ENCODE peak calls at places on chromosomes 1 and 21, in four cellular contexts. P, S, A and R are unnamed samples. For H3K27me3, the result is how much of the 10 kb centered on the place peaks cover.

GRCh38 chr1:92476071-92476607 is 10.6 kb downstream of the GFI1 start:
- DNase-seq in S (no peak), A (no peak), P (no peak), R (no peak)

GRCh38 chr1:241964550-241965241 is 7.1 kb downstream of the BECN2 start:
- DNase-seq in A (no peak), S (no peak), P (peak), R (no peak)

GRCh38 chr1:3459940-3460652 is 5.6 kb downstream of the ARHGEF16 start:
- DNase-seq in S (peak), A (no peak), P (peak), R (peak)

GRCh38 chr1:47592296-47592975 is 154.6 kb downstream of the FOXD2 start:
- DNase-seq in P (no peak), A (no peak), S (no peak), R (no peak)

GRCh38 chr1:60894121-60894520 is 188.2 kb upstream of the NFIA start:
- DNase-seq in P (no peak), A (no peak), S (no peak), R (no peak)

GRCh38 chr21:43882952-43883492 is 18.0 kb downstream of the AGPAT3 start:
- DNase-seq in P (no peak), S (no peak), A (no peak), R (peak)

GRCh38 chr1:45518910-45519309 is 2.8 kb downstream of the PRDX1 start:
- DNase-seq in S (no peak), P (no peak), A (no peak), R (no peak)

GRCh38 chr1:29416267-29416666 is 179.9 kb downstream of the PTPRU start:
- DNase-seq in S (no peak), P (no peak), A (no peak), R (no peak)

GRCh38 chr1:35506960-35507901 is 50.0 kb downstream of the KIAA0319L start:
- DNase-seq in P (no peak), S (no peak), A (no peak), R (no peak)

GRCh38 chr1:24069817-24070216 is 42.1 kb downstream of the MYOM3 start:
- DNase-seq in A (no peak), S (peak), P (no peak), R (no peak)

GRCh38 chr1:157042852-157043251 is 2.7 kb downstream of the ARHGEF11 start:
- DNase-seq in P (no peak), A (no peak), S (no peak), R (no peak)

GRCh38 chr1:20194770-20195463 is 8.6 kb upstream of the PLA2G2C start:
- DNase-seq in S (peak), A (peak), P (peak), R (peak)

GRCh38 chr1:50423670-50424000 is 392 bp upstream of the DMRTA2 start:
- DNase-seq in S (peak), A (no peak), P (no peak), R (no peak)
- H3K27me3 ChIP-seq in S (half or more), A (half or more), P (half or more), R (under half)

GRCh38 chr1:51344602-51345299 is 14.4 kb upstream of the TTC39A start:
- DNase-seq in S (peak), A (no peak), P (peak), R (no peak)
- H3K27me3 ChIP-seq in S (under half), A (under half), P (under half), R (under half)

DNA sequence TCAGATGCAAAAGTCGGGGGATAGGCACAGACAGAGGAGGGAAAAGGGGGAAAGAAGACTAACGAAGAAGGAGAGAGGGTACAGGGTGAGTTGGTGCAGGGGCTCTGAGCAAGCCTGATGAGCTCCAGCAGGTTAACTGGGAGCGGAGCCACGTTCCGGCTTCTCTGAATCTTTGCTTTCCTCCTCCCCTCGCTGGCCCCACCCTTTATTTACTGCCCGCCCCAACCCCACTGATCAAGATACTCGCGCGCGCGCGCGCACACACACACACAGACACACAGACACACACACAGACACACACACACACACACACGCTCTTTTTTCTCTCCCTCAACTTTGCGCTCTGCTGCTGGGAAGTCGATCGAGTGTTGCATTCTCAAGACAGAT is at the start of gene GRIK1:
- DNase-seq in P (no peak), S (peak), A (no peak), R (no peak)
- H3K27me3 ChIP-seq in P (half or more), S (half or more), A (under half), R (under half)

GRCh38 chr1:178500936-178501554 is 4.3 kb upstream of the CLEC20A start:
- DNase-seq in S (no peak), P (no peak), A (no peak), R (no peak)
- H3K27me3 ChIP-seq in S (under half), P (under half), A (under half), R (under half)

DNA sequence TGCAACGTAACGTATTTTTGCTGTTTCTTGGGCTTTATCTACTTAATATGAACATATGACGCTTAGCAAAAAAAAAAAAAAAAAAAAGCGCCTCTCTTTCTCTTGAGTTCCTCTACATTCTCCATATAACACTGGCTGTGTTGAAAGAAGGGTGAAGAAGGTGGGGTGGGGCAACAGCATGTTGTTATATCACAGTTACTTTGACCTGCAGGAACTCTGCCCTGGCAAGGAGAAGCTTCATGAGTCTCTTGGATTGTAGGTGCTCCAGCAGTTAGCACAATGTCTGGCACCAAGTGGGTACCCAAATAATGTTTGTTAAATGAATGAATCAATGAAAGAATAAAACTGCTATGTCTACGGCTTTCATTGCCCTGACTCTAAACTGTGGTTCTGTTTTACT is 162.6 kb downstream of the ATG4C start:
- DNase-seq in A (no peak), S (no peak), P (no peak), R (no peak)
- H3K27me3 ChIP-seq in A (under half), S (under half), P (under half), R (under half)

DNA sequence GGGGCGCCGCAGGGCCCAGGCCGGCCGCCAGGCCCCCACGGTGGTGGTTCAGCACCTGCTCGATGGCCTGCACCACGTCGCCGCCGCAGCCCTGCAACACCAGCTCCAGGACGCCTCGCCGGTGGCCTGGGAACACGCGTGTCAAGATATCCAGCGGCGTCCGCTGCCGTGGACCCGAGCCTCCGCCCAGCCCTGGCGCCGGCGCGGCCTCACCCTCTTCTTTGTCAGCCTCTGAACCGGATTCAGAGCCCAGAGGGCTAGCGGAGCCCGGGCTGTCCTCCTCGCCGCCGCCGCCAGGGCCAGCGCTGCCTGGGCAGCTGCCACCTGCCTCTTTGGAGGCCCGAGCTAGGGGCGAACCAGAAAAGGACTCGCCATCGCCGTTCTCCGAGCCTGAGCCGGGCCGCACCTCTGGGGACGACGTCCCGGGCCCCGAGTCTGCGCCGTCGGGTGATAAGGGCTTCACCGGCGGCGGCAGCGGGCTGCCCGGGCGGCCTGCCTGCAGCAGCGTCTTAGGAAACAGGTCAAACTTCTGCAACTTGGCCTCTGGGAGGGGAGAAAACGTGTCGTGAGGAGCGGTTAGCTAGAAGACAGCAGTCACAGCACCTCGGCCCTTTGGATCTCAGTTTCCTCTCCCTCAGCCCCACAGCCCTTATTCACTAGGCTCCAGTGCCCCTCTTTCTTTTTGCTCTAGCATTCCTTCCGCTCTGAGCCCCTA is 3.9 kb downstream of the DMRTA2 start:
- DNase-seq in S (peak), P (no peak), A (no peak), R (no peak)
- H3K27me3 ChIP-seq in S (half or more), P (half or more), A (half or more), R (half or more)

DNA sequence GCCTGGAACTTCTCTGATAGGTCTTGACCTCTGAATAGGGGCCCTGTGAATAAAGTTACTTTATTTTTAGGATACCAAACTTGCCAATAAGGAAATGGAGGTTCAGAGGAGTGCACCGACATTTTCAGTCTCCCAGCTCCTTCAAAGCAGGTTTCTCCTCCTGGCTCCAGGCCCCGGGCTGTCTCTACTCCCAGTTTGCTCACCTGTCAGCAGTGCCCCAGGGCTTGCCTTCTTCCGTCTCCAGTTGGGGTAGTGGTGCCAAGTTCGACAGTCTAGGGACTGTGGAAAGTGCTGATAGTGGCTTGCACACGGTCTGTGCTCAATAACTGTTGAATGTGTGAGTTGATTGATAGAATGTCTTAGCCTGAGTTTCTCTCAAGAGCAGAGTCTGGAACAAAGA is 149.2 kb downstream of the ACTL8 start:
- DNase-seq in P (no peak), S (no peak), A (no peak), R (no peak)
- H3K27me3 ChIP-seq in P (under half), S (under half), A (under half), R (under half)

DNA sequence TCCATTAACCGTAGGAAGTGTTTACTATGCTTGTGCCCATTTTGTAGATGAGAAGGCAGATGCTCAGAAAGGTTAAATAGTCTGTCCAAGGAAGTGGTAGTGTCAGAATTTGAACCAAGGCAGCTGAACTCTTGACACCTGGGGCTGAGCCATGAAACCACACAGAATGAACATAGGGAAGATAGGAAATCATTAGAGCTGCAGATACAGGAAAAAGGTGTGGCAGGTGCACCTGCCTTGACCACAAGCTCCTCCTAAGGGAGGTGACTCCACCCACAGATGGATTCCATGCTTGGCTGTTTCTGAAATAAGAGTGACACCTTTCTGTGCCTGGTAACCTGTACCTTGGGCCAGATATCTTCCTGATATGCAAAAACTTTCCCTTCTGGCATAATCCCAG is 69.9 kb upstream of the IGSF21 start:
- DNase-seq in S (no peak), P (no peak), A (no peak), R (no peak)
- H3K27me3 ChIP-seq in S (under half), P (under half), A (under half), R (under half)

GRCh38 chr21:42636535-42636914 is 16.9 kb upstream of the PDE9A start:
- DNase-seq in S (no peak), P (no peak), A (no peak), R (no peak)
- H3K27me3 ChIP-seq in S (under half), P (half or more), A (under half), R (half or more)

GRCh38 chr1:228415853-228416216 is 826 bp downstream of the TRIM17 start:
- DNase-seq in S (no peak), P (no peak), A (no peak), R (no peak)
- H3K27me3 ChIP-seq in S (half or more), P (half or more), A (under half), R (under half)